ENCODE peak calls at places on chromosomes 11 and 22, in eight cellular contexts. H is endothelial cell of umbilical vein, X is Peyer's patch, Z is SK-N-SH, V is right lobe of liver, T is A549, B is transverse colon, W is kidney. S is an unnamed sample.

GRCh38 chr22:37182949-37183245 is 5.2 kb downstream of the C1QTNF6 start:
- DNase-seq in H (no peak), X (peak; percentile 22), Z (no peak), V (peak; percentile 13), T (no peak), B (no peak), W (peak; percentile 41), S (no peak)

GRCh38 chr11:92332986-92333385 is 108.4 kb downstream of the FAT3 start:
- DNase-seq in H (no peak), X (no peak), Z (no peak), V (no peak), T (no peak), B (no peak), W (no peak), S (no peak)

GRCh38 chr11:116312560-116313340 is 460.0 kb downstream of the BUD13 start:
- DNase-seq in H (peak; percentile 83), X (peak; percentile 71), Z (peak; percentile 88), V (peak; percentile 91), T (peak; percentile 4), B (peak; percentile 69), W (peak; percentile 94), S (peak; percentile 57)

GRCh38 chr11:118998822-118999221 is 884 bp downstream of the CENATAC start:
- DNase-seq in H (peak; percentile 39), X (no peak), Z (no peak), V (no peak), T (peak; percentile 50), B (no peak), W (no peak), S (peak; percentile 68)

GRCh38 chr11:96543177-96543576 is 153.4 kb downstream of the JRKL start:
- DNase-seq in H (no peak), X (no peak), Z (no peak), V (no peak), T (no peak), B (no peak), W (no peak), S (no peak)

GRCh38 chr11:29119116-29119515 is 897.7 kb downstream of the KCNA4 start:
- DNase-seq in H (no peak), X (no peak), Z (no peak), V (no peak), T (no peak), B (no peak), W (no peak), S (no peak)

GRCh38 chr11:105609341-105609781 is 512 bp upstream of the GRIA4 start:
- DNase-seq in H (peak; percentile 39), X (no peak), Z (peak; percentile 59), V (no peak), T (no peak), B (no peak), W (no peak), S (peak; percentile 35)

GRCh38 chr11:16831281-16832192 is 93.1 kb downstream of the C11orf58 start:
- DNase-seq in H (no peak), X (no peak), Z (no peak), V (no peak), T (no peak), B (no peak), W (no peak), S (no peak)

GRCh38 chr11:79236541-79236971 is 204.3 kb downstream of the TENM4 start:
- DNase-seq in H (no peak), X (no peak), Z (no peak), V (no peak), T (no peak), B (no peak), W (no peak), S (no peak)

GRCh38 chr11:126135182-126136176 is 72.8 kb upstream of the CDON start:
- DNase-seq in H (no peak), X (no peak), Z (no peak), V (no peak), T (no peak), B (no peak), W (no peak), S (no peak)

GRCh38 chr22:48350456-48350855 is 1477.2 kb downstream of the BRD1 start:
- DNase-seq in H (no peak), X (peak; percentile 6), Z (no peak), V (no peak), T (no peak), B (no peak), W (peak; percentile 21), S (no peak)

GRCh38 chr22:48353116-48353947 is 1474.3 kb downstream of the BRD1 start:
- DNase-seq in H (no peak), X (peak; percentile 26), Z (no peak), V (no peak), T (peak; percentile 84), B (no peak), W (peak; percentile 49), S (no peak)

GRCh38 chr22:48352086-48352911 is 1475.4 kb downstream of the BRD1 start:
- DNase-seq in H (no peak), X (peak; percentile 27), Z (no peak), V (no peak), T (no peak), B (no peak), W (peak; percentile 51), S (no peak)

GRCh38 chr22:48354082-48354481 is 1473.6 kb downstream of the BRD1 start:
- DNase-seq in H (no peak), X (no peak), Z (no peak), V (no peak), T (peak; percentile 29), B (no peak), W (no peak), S (no peak)

DNA sequence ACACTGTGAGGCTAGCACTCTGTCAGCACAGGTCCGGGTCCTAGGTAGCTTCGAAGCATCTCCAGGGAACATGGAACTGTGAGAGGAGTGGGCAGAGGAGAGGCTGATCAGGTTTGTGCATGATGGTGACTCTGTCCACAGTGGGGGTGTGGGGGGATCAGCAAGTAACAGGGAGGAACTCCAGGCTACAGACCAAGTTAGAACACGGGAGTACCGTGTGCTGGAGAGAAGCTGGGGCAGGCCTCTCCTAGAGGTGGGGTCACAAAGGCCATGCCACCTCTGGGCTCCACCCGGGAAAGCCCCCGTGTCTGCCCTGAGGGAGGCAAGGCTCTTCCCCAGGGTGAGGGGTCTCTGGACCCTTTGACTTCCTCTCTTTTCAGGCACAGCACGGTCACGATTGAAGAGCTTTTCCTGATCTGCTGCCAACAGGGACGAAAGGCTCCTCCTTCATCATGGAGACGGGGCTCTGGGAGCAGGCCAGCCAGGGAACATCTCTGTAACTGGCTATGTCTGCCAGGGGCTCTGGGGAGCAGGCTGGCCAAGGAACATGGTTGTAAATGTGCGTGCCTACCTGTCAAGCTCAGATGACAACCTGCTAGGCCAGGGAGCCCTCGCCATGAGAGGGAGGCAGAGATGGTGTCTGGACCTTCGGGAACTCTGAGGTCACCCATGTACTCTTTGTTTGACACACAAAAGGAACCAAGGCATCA is 1476.1 kb downstream of the BRD1 start:
- DNase-seq in H (no peak), X (peak; percentile 15), Z (no peak), V (peak; percentile 0), T (no peak), B (no peak), W (peak; percentile 63), S (no peak)
- H3K9me3 ChIP-seq in H (peaks cover 5% of the 10 kb centered on the region), X (no peaks in the 10 kb centered on the region), Z (no peaks in the 10 kb centered on the region), V (no peaks in the 10 kb centered on the region), T (no peaks in the 10 kb centered on the region), B (no peaks in the 10 kb centered on the region), W (no peaks in the 10 kb centered on the region), S (no peaks in the 10 kb centered on the region)

GRCh38 chr22:45265546-45265945 is 19.2 kb upstream of the UPK3A start:
- DNase-seq in H (no peak), X (no peak), Z (no peak), V (no peak), T (no peak), B (no peak), W (no peak), S (no peak)

GRCh38 chr22:45262195-45262930 is 21.7 kb upstream of the KIAA0930 start:
- DNase-seq in H (no peak), X (no peak), Z (no peak), V (no peak), T (no peak), B (no peak), W (no peak), S (no peak)

GRCh38 chr22:45262931-45263789 is 21.6 kb upstream of the UPK3A start:
- DNase-seq in H (no peak), X (peak; percentile 54), Z (no peak), V (no peak), T (no peak), B (peak; percentile 52), W (peak; percentile 85), S (no peak)

GRCh38 chr22:45261407-45262088 is 20.9 kb upstream of the KIAA0930 start:
- DNase-seq in H (no peak), X (peak; percentile 67), Z (no peak), V (no peak), T (no peak), B (peak; percentile 67), W (no peak), S (peak; percentile 79)

DNA sequence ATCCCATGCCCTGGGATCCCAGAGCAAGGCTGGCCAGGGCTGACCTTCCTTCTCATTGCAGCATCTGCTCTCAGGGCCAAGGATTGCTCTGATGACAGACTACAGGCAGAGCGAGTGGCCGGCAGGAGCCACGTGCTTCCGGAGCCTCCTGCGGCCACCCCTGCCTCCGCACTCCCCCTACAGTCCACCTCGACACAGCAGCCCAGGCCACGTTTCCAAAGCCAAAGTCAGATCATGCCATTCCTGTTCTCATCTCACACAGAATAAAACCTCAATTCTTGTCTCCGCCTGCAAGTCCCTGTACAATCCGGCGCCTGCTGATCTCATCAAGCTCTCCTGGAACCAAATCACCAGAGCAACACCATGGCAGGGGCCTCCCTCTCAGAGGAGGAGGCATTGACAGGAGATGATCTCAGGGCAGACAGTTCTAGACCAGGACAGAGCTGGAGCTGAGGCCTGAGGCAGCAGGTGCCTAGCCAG is 20.9 kb upstream of the UPK3A start:
- DNase-seq in H (peak; percentile 61), X (peak; percentile 62), Z (peak; percentile 94), V (peak; percentile 86), T (peak; percentile 80), B (peak; percentile 72), W (peak; percentile 92), S (no peak)
- H3K4me3 ChIP-seq in H (no peak overlapping the region), X (no peak overlapping the region), Z (no peak overlapping the region), V (no peak overlapping the region), T (no peak overlapping the region), B (no peak overlapping the region), W (no peak overlapping the region), S (no peak overlapping the region)

DNA sequence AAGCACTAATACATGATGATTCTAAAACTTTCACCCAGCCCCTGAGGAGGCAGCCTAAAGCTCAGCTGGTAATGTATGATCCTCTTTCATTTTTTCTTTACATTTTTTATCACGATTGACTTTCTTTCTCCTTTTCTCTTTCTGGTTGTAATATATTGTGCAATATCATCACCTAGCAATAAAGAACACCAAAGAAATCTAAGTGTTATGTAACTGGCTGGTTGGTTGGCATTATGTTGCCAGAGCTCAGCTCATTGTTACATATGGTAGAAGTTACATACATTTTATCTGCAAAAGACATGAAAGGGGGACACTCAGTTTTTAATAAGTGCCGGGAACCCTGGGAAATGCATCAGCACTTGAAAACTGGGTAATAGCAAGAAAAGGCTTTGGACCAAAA is 432.1 kb upstream of the DDI1 start:
- DNase-seq in H (no peak), X (no peak), Z (no peak), V (no peak), T (no peak), B (no peak), W (no peak), S (no peak)
- H3K9me3 ChIP-seq in H (no peaks in the 10 kb centered on the region), X (no peaks in the 10 kb centered on the region), Z (no peaks in the 10 kb centered on the region), V (no peaks in the 10 kb centered on the region), T (peaks cover 12% of the 10 kb centered on the region), B (no peaks in the 10 kb centered on the region), W (no peaks in the 10 kb centered on the region), S (no peaks in the 10 kb centered on the region)

DNA sequence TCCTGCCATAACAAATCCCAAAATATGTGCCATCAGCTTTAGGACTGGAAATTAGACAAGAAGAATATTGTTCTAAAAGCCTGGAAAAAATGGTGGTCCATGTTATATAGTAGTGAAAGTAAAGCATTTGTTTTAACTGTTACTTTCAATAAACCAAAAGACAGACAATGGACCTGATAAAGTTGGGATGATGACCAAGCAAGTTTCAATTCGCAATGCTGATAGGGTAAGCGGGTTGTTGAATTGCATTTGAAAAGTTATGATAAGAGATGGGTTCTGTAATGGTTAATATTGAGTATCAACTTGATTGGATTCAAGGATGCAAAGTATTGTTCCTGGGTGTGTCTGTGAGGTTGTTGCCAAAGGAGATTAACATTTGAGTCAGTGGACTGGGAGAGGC is 131.9 kb upstream of the ZC3H12C start:
- DNase-seq in H (no peak), X (no peak), Z (no peak), V (no peak), T (no peak), B (no peak), W (no peak), S (no peak)
- H3K4me3 ChIP-seq in H (no peak overlapping the region), X (no peak overlapping the region), Z (no peak overlapping the region), V (no peak overlapping the region), T (no peak overlapping the region), B (no peak overlapping the region), W (no peak overlapping the region), S (no peak overlapping the region)